ENCODE peak calls at places on chromosomes 12 and 14, in eight cellular contexts. H, P, M, D, U, A, E and V are unnamed samples.

GRCh38 chr12:119850330-119850729 is 26.8 kb downstream of the CIT start:
- DNase-seq in E (no peak), H (no peak), M (no peak), A (no peak), D (no peak), P (no peak), U (no peak), V (no peak)

GRCh38 chr14:76908834-76909233 is 82.6 kb downstream of the LRRC74A start:
- DNase-seq in A (peak), E (no peak), M (no peak), P (no peak), H (no peak), D (no peak), U (no peak), V (peak)

GRCh38 chr12:3137268-3137761 is 60.1 kb downstream of the TSPAN9 start:
- DNase-seq in P (peak), D (no peak), A (no peak), M (no peak), E (peak), H (peak), U (no peak), V (no peak)

GRCh38 chr14:45112886-45113772 is 21.2 kb downstream of the FKBP3 start:
- DNase-seq in E (no peak), H (no peak), U (no peak), M (no peak), P (peak), D (no peak), A (no peak), V (no peak)

GRCh38 chr12:56635539-56636117 is 5.5 kb upstream of the BAZ2A start:
- DNase-seq in M (no peak), A (no peak), U (no peak), H (peak), D (no peak), P (no peak), E (no peak), V (no peak)

GRCh38 chr12:132447327-132447720 is 42.6 kb upstream of the FBRSL1 start:
- DNase-seq in M (no peak), E (no peak), A (no peak), D (no peak), P (no peak), U (no peak), H (no peak), V (no peak)

GRCh38 chr12:132106921-132107320 is 37.2 kb downstream of the DDX51 start:
- DNase-seq in M (no peak), P (no peak), A (no peak), D (no peak), U (peak), E (no peak), H (no peak), V (no peak)

GRCh38 chr14:55355922-55356321 is 55.7 kb downstream of the ATG14 start:
- DNase-seq in E (no peak), M (no peak), A (no peak), D (no peak), P (no peak), H (no peak), U (no peak), V (no peak)

GRCh38 chr14:28774764-28775738 is 8.5 kb downstream of the FOXG1 start:
- DNase-seq in P (no peak), D (no peak), M (no peak), A (no peak), U (no peak), H (peak), E (no peak), V (no peak)

GRCh38 chr12:132482771-132483170 is 7.2 kb upstream of the FBRSL1 start:
- DNase-seq in H (no peak), P (no peak), A (no peak), E (no peak), D (no peak), U (no peak), M (no peak), V (no peak)

GRCh38 chr14:60328588-60328987 is 79.6 kb downstream of the PPM1A start:
- DNase-seq in E (no peak), P (no peak), H (peak), U (no peak), M (no peak), A (no peak), D (no peak), V (no peak)

GRCh38 chr12:105696-106095 is 39.1 kb downstream of the IQSEC3 start:
- DNase-seq in H (no peak), A (no peak), D (no peak), U (no peak), E (no peak), M (no peak), P (no peak), V (no peak)

GRCh38 chr12:108833757-108834472 is 23.5 kb downstream of the SSH1 start:
- DNase-seq in M (no peak), U (no peak), P (peak), E (no peak), A (no peak), D (no peak), H (no peak), V (no peak)

GRCh38 chr14:61459229-61459628 is 137.8 kb downstream of the PRKCH start:
- DNase-seq in U (no peak), A (no peak), E (no peak), H (no peak), D (no peak), M (no peak), P (no peak), V (no peak)

GRCh38 chr14:79549515-79549914 is 661.8 kb downstream of the DIO2 start:
- DNase-seq in H (no peak), D (no peak), A (no peak), U (no peak), P (no peak), E (no peak), M (no peak), V (no peak)

GRCh38 chr14:90397401-90398314 is 829 bp downstream of the CALM1 start:
- DNase-seq in U (no peak), P (peak), A (no peak), M (peak), D (peak), H (peak), E (no peak), V (peak)

GRCh38 chr12:111443586-111443985 is 37.9 kb downstream of the SH2B3 start:
- DNase-seq in D (no peak), H (no peak), U (no peak), M (peak), E (no peak), P (peak), A (no peak), V (no peak)

GRCh38 chr12:109533487-109533740 is 39.9 kb downstream of the MMAB start:
- DNase-seq in U (no peak), P (no peak), A (no peak), H (no peak), E (no peak), M (no peak), D (no peak), V (no peak)

GRCh38 chr12:64102339-64102738 is 119.8 kb downstream of the KICS2 start:
- DNase-seq in A (no peak), U (peak), P (no peak), H (no peak), M (no peak), D (no peak), E (no peak), V (no peak)

GRCh38 chr14:70808402-70809237 is 693 bp downstream of the MAP3K9 start:
- DNase-seq in H (peak), D (no peak), A (no peak), M (peak), U (no peak), E (no peak), P (no peak), V (peak)

GRCh38 chr14:35331605-35332516 is 39.7 kb downstream of the PSMA6 start:
- DNase-seq in M (peak), D (no peak), A (no peak), U (no peak), H (no peak), E (no peak), P (peak), V (no peak)

GRCh38 chr12:120571299-120571698 is 9.9 kb downstream of the POP5 start:
- DNase-seq in A (no peak), D (no peak), U (no peak), H (no peak), M (no peak), P (peak), E (no peak), V (no peak)

GRCh38 chr12:5889381-5890047 is 55.5 kb downstream of the ANO2 start:
- DNase-seq in H (no peak), D (no peak), A (no peak), P (no peak), E (no peak), M (no peak), U (no peak), V (no peak)

GRCh38 chr14:59427653-59428578 is 37.3 kb downstream of the GPR135 start:
- DNase-seq in M (no peak), D (no peak), P (peak), A (no peak), U (no peak), E (no peak), H (no peak), V (no peak)

GRCh38 chr12:88578821-88579518 is 1.3 kb downstream of the KITLG start:
- DNase-seq in A (no peak), D (no peak), H (peak), U (no peak), P (no peak), M (no peak), E (no peak), V (no peak)

GRCh38 chr14:74508292-74508731 is 14.7 kb downstream of the ISCA2 start:
- DNase-seq in H (peak), A (no peak), P (peak), E (no peak), D (no peak), M (no peak), U (no peak), V (no peak)
- TF ChIP-seq CTCF in H (peak), A (no peak), P (peak), E (no peak), D (peak), M (no peak), U (peak), V (peak)

GRCh38 chr12:106672308-106673085 is 89.7 kb downstream of the RFX4 start:
- DNase-seq in A (no peak), P (no peak), U (no peak), D (no peak), M (no peak), H (peak), E (no peak), V (no peak)
- H3K4me3 ChIP-seq in A (no peak), P (no peak), U (no peak), D (no peak), M (no peak), H (peak), E (no peak), V (no peak)

DNA sequence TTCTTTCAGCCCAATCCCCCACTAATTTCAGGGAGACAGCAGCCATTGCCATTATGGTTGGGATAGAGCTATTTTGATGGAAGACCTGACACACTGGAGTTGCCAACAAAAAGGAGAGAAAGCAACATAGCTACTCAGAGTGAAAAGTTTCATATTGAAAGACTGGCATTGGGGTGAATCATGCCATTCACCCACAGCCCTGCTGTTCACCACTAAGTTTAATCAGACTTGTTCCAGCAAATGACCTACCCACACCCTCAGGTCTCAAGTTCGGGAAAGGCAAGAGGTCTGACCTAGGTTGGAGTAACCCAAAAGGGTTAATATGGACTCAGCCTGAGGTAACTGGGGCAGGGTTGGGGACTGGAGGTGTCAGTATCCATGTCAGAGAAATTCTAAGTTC is 169.2 kb downstream of the PAWR start:
- DNase-seq in U (no peak), M (no peak), H (no peak), A (no peak), P (no peak), D (no peak), E (no peak), V (no peak)
- TF ChIP-seq CTCF in U (no peak), M (no peak), H (no peak), A (no peak), P (no peak), D (no peak), E (no peak), V (no peak)

GRCh38 chr12:74541074-74541473 is 3.4 kb downstream of the ATXN7L3B start:
- DNase-seq in A (no peak), H (no peak), U (no peak), D (no peak), M (no peak), E (no peak), P (no peak), V (no peak)

GRCh38 chr12:74538491-74539258 is 1.0 kb downstream of the ATXN7L3B start:
- DNase-seq in U (no peak), P (no peak), M (no peak), H (no peak), A (no peak), D (peak), E (no peak), V (no peak)

GRCh38 chr12:74539261-74539660 is 1.6 kb downstream of the ATXN7L3B start:
- DNase-seq in U (no peak), A (no peak), D (no peak), H (peak), M (no peak), E (no peak), P (no peak), V (no peak)

GRCh38 chr12:74537707-74538385 is at the start of gene ATXN7L3B:
- DNase-seq in M (peak), D (peak), H (peak), P (peak), U (peak), E (peak), A (peak), V (peak)

GRCh38 chr12:74539765-74540526 is 2.3 kb downstream of the ATXN7L3B start:
- DNase-seq in P (no peak), H (peak), U (no peak), D (no peak), M (no peak), A (no peak), E (no peak), V (no peak)
- H3K4me3 ChIP-seq in P (peak), H (peak), U (peak), D (peak), M (peak), A (peak), E (peak), V (peak)

DNA sequence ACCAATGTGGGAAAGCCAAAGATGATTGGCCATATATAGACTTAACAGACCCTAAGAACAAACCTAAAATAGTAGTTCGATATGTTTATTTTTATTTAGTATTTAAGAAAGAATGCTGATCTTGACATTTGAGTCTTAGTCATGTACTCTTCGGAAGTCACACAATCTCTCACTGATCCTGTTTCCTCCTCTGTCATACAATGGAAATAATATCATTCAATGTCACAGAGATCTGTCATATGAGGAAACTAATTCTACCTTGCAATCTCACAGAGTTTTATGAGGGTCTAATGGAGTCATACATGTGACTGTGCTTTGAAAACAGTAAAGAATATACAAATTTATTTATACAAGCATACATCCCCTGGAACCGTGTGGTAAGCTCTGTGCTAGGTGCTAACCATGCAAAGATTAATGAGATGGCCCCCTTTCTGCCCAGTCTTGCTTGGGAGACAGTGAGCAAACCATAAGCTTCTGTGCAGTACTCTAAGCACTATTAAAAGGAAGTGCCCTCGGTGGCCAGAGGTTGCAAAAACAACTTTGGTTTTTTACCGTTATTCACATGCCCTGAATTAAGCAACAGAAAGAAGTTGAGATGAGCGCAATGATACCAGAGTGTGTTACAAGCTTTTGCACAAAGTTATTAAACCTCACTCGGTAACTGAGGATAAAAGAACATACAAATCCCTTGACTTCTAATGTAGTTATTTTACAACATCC is 1.7 kb upstream of the LIN7A start:
- DNase-seq in M (no peak), E (no peak), P (peak), H (no peak), D (peak), U (no peak), A (no peak), V (no peak)
- TF ChIP-seq CTCF in M (no peak), E (no peak), P (no peak), H (no peak), D (no peak), U (no peak), A (no peak), V (no peak)

GRCh38 chr12:1207276-1207675 is 216.3 kb downstream of the ERC1 start:
- DNase-seq in D (no peak), A (no peak), U (no peak), H (no peak), P (no peak), E (no peak), M (no peak), V (no peak)

GRCh38 chr12:1206118-1206734 is 215.2 kb downstream of the ERC1 start:
- DNase-seq in A (no peak), U (no peak), P (no peak), E (no peak), H (no peak), M (no peak), D (no peak), V (no peak)

GRCh38 chr12:1203735-1204019 is 212.7 kb downstream of the ERC1 start:
- DNase-seq in A (no peak), P (no peak), E (no peak), H (no peak), U (no peak), M (no peak), D (no peak), V (no peak)

GRCh38 chr12:1205512-1206060 is 214.6 kb downstream of the ERC1 start:
- DNase-seq in H (no peak), M (no peak), P (peak), A (no peak), E (no peak), D (no peak), U (peak), V (no peak)

GRCh38 chr12:1204581-1205121 is 213.6 kb downstream of the ERC1 start:
- DNase-seq in M (no peak), E (no peak), U (no peak), D (no peak), A (no peak), H (no peak), P (peak), V (peak)
- H3K4me3 ChIP-seq in M (peak), E (peak), U (peak), D (no peak), A (peak), H (no peak), P (peak), V (peak)